ENCODE peak calls at places on chromosomes 12 and 14, in six cellular contexts. Z is GM20000; P is activated effector memory CD4-positive, alpha-beta T cell treated with Interleukin-2 at 50 U/mL for 16 hours; J is COR-L47; I is progenitor cell of endocrine pancreas; W is ELF-1. Q is an unnamed sample.

GRCh38 chr12:12919666-12920435 is 28.5 kb downstream of the GPRC5A start:
- DNase-seq in Z (no peak), P (no peak), J (no peak), I (no peak), W (no peak), Q (no peak)

GRCh38 chr12:131135786-131136538 is 182.3 kb downstream of the ADGRD1 start:
- DNase-seq in Z (no peak), P (no peak), J (no peak), I (no peak), W (no peak), Q (no peak)

GRCh38 chr14:57493467-57494181 is at the start of gene CCDC198:
- DNase-seq in Z (no peak), P (no peak), J (no peak), I (no peak), W (no peak), Q (no peak)

GRCh38 chr14:98931911-98932310 is 340.1 kb downstream of the BCL11B start:
- DNase-seq in Z (no peak), P (peak), J (no peak), I (no peak), W (no peak), Q (no peak)

GRCh38 chr14:101474563-101475467 is 86.5 kb upstream of the DIO3 start:
- DNase-seq in Z (no peak), P (no peak), J (no peak), I (no peak), W (no peak), Q (no peak)

GRCh38 chr14:90017371-90017770 is 44.4 kb upstream of the KCNK13 start:
- DNase-seq in Z (no peak), P (no peak), J (no peak), I (no peak), W (no peak), Q (no peak)

GRCh38 chr12:44317651-44318126 is 481.8 kb downstream of the TMEM117 start:
- DNase-seq in Z (peak), P (no peak), J (peak), I (no peak), W (peak), Q (peak)

GRCh38 chr12:49288412-49288853 is 6.5 kb upstream of the PRPH start:
- DNase-seq in Z (peak), P (peak), J (no peak), I (peak), W (peak), Q (peak)

GRCh38 chr14:103527408-103528157 is 1.4 kb upstream of the TRMT61A start:
- DNase-seq in Z (peak), P (no peak), J (no peak), I (no peak), W (peak), Q (no peak)

GRCh38 chr12:132367852-132368251 is 38.5 kb upstream of the GALNT9 start:
- DNase-seq in Z (no peak), P (no peak), J (no peak), I (no peak), W (no peak), Q (no peak)

Q was measured in endothelial cell of umbilical vein.